ENCODE peak calls at places on chromosomes 11 and 22, in six cellular contexts. D is uterus, Z is WERI-Rb-1, W is colonic mucosa, L is heart left ventricle, Q is prostate gland. A is an unnamed sample.

GRCh38 chr11:9280655-9281301 is 15.6 kb upstream of the DENND5A start:
- DNase-seq in D (no peak), Z (no peak), W (peak; percentile 62), L (no peak), Q (peak; percentile 69), A (no peak)

GRCh38 chr11:44942029-44942710 is 8.5 kb downstream of the TP53I11 start:
- DNase-seq in D (no peak), Z (no peak), W (no peak), L (no peak), Q (no peak), A (no peak)

GRCh38 chr11:72782081-72782920 is 11.5 kb downstream of the STARD10 start:
- DNase-seq in D (no peak), Z (peak; percentile 70), W (peak; percentile 86), L (no peak), Q (no peak), A (no peak)

GRCh38 chr22:49573109-49573765 is 254.4 kb downstream of the BRD1 start:
- DNase-seq in D (no peak), Z (no peak), W (no peak), L (no peak), Q (no peak), A (no peak)

GRCh38 chr11:44592125-44592643 is 26.7 kb downstream of the CD82 start:
- DNase-seq in D (no peak), Z (no peak), W (no peak), L (no peak), Q (no peak), A (peak; percentile 57)

GRCh38 chr22:27872488-27872887 is 46.6 kb downstream of the PITPNB start:
- DNase-seq in D (no peak), Z (no peak), W (no peak), L (no peak), Q (no peak), A (no peak)

GRCh38 chr11:128764617-128765095 is 70.8 kb downstream of the FLI1 start:
- DNase-seq in D (no peak), Z (no peak), W (peak; percentile 39), L (no peak), Q (peak; percentile 23), A (peak; percentile 49)

GRCh38 chr22:42805998-42806481 is 51.0 kb downstream of the ARFGAP3 start:
- DNase-seq in D (no peak), Z (no peak), W (no peak), L (no peak), Q (no peak), A (peak; percentile 27)

GRCh38 chr22:41240377-41241132 is at the start of gene CHADL:
- DNase-seq in D (no peak), Z (peak; percentile 30), W (no peak), L (no peak), Q (peak; percentile 32), A (no peak)

GRCh38 chr11:18987454-18988231 is 48.4 kb upstream of the MRGPRX1 start:
- DNase-seq in D (no peak), Z (no peak), W (no peak), L (no peak), Q (no peak), A (no peak)

GRCh38 chr11:102829671-102830070 is 13.7 kb downstream of the MMP3 start:
- DNase-seq in D (no peak), Z (no peak), W (no peak), L (no peak), Q (no peak), A (no peak)

GRCh38 chr11:88175004-88175706 is at the start of gene RAB38:
- DNase-seq in D (peak; percentile 40), Z (peak; percentile 66), W (peak; percentile 56), L (peak; percentile 67), Q (peak; percentile 17), A (peak; percentile 71)

GRCh38 chr11:45031912-45032519 is 81.3 kb upstream of the TP53I11 start:
- DNase-seq in D (no peak), Z (no peak), W (no peak), L (no peak), Q (no peak), A (no peak)

GRCh38 chr11:134742228-134742612 is 330.2 kb upstream of the B3GAT1 start:
- DNase-seq in D (no peak), Z (no peak), W (no peak), L (no peak), Q (no peak), A (no peak)

GRCh38 chr11:64722141-64723050 is 601 bp downstream of the NRXN2 start:
- DNase-seq in D (no peak), Z (no peak), W (no peak), L (peak; percentile 46), Q (no peak), A (no peak)

GRCh38 chr11:64724863-64725535 is 2.0 kb upstream of the NRXN2 start:
- DNase-seq in D (no peak), Z (no peak), W (no peak), L (no peak), Q (no peak), A (no peak)

GRCh38 chr11:64725601-64726139 is 2.7 kb upstream of the NRXN2 start:
- DNase-seq in D (no peak), Z (no peak), W (no peak), L (no peak), Q (no peak), A (no peak)

GRCh38 chr11:64723117-64723906 is at the start of gene NRXN2:
- DNase-seq in D (peak; percentile 76), Z (peak; percentile 90), W (peak; percentile 81), L (peak; percentile 93), Q (peak; percentile 76), A (peak; percentile 80)

DNA sequence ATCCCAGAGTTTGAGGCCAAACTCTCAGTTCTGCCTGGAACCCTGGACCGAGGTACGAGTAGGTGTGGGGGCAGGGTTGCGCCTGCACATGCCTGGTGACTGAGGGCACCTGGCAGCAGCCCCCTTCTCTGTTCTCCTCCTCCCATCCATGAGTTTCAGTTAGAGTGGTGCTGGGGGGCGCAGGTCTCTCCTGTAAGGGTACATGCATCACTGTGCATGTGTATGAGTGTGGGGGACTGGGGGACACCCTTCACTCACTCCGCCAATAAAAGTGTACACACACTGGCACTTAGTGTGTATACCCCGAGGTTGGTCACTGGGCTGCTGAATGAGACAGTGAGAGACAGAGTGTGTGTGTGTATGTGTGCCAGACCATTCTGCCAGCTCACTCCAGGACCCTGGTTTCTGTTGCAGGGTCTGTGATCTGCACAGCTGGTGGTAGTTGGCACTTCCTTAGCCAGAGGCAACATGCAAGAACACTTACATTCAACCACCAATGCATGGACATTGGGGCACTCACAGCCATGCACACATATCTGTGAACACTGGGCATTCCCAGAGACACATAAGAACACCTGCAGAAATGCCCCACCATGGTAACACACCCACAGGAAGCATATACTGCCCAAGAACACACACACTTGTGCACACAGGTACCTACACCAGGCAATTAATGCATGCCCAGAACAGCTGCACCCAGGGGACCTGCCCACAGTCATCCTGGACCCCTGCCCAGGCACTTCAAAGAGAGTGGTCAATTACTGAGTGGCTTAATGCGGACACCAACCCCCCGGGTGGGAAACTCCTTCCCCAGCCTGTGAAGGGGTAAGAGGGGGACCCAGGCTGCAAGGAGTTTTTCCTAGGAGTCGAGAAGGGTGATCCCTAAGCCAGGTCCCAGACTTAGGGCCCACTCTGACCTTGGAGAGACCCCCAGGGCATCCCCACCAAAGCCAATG is 1.2 kb upstream of the NRXN2 start:
- DNase-seq in D (no peak), Z (no peak), W (no peak), L (no peak), Q (no peak), A (no peak)
- H3K4me3 ChIP-seq in D (no peak overlapping the region), Z (no peak overlapping the region), W (peak overlapping the region; percentile 75), L (no peak overlapping the region), Q (no peak overlapping the region), A (no peak overlapping the region)

GRCh38 chr22:37187552-37187890 is 526 bp downstream of the C1QTNF6 start:
- DNase-seq in D (peak; percentile 52), Z (no peak), W (peak; percentile 73), L (no peak), Q (no peak), A (no peak)
- H3K27ac ChIP-seq in D (peak overlapping the region; percentile 93), Z (peak overlapping the region; percentile 29), W (peak overlapping the region; percentile 86), L (peak overlapping the region; percentile 86), Q (peak overlapping the region; percentile 72), A (peak overlapping the region; percentile 64)

DNA sequence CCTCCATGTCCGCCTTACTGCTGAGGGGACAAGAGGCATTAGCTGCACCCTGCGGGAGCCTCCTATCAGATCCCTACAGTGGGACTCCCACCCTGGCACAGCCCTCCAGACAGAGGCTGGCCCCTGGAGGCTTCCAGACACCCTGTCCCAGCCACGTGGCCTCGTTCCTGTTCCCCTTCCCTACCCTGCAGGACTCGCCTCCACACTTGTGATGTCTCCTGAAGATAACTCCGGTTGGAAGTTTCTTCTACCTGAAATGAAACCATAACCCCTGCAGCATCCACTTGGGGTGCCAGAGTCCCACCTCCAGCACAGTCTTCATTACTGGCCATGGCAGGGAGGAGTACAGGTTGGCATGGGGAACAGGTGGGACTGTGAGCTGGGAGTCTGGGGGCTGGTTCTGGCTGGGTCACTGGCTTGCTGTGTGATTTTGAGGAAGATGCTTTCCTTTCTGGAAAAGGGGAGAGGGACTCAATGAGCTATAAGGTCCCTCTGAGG is 4.9 kb upstream of the SH3BP1 start:
- DNase-seq in D (no peak), Z (no peak), W (no peak), L (no peak), Q (no peak), A (no peak)
- TF ChIP-seq CTCF in D (peak; percentile 13), Z (no peak), W (no peak), L (no peak), Q (no peak), A (no peak)

GRCh38 chr11:2553886-2554285 is 109.1 kb downstream of the KCNQ1 start:
- DNase-seq in D (no peak), Z (no peak), W (no peak), L (no peak), Q (no peak), A (no peak)

GRCh38 chr11:2554338-2555240 is 109.8 kb downstream of the KCNQ1 start:
- DNase-seq in D (no peak), Z (no peak), W (no peak), L (peak; percentile 16), Q (no peak), A (no peak)

GRCh38 chr11:2557381-2557780 is 112.6 kb downstream of the KCNQ1 start:
- DNase-seq in D (no peak), Z (no peak), W (no peak), L (no peak), Q (no peak), A (no peak)

GRCh38 chr11:2555376-2555775 is 110.6 kb downstream of the KCNQ1 start:
- DNase-seq in D (no peak), Z (no peak), W (no peak), L (peak; percentile 38), Q (no peak), A (no peak)

GRCh38 chr11:2555891-2556290 is 111.1 kb downstream of the KCNQ1 start:
- DNase-seq in D (no peak), Z (no peak), W (no peak), L (peak; percentile 16), Q (no peak), A (no peak)
- H3K4me3 ChIP-seq in D (no peak overlapping the region), Z (no peak overlapping the region), W (no peak overlapping the region), L (no peak overlapping the region), Q (no peak overlapping the region), A (no peak overlapping the region)

GRCh38 chr11:114171257-114172054 is 111.9 kb downstream of the ZBTB16 start:
- DNase-seq in D (peak; percentile 93), Z (no peak), W (peak; percentile 65), L (peak; percentile 95), Q (no peak), A (peak; percentile 78)
- H3K27ac ChIP-seq in D (peak overlapping the region; percentile 98), Z (no peak overlapping the region), W (no peak overlapping the region), L (peak overlapping the region; percentile 99), Q (peak overlapping the region; percentile 99), A (peak overlapping the region; percentile 93)